ENCODE peak calls at places on chromosomes 13 and 19, in eight cellular contexts. B, H, K, D, L, V, J and T are unnamed samples.

GRCh38 chr19:30861896-30862295 is 487.3 kb downstream of the TSHZ3 start:
- DNase-seq in B (no peak), K (no peak), J (no peak), L (no peak), H (no peak), D (no peak), V (no peak), T (no peak)

GRCh38 chr13:108834193-108834592 is 204.8 kb downstream of the MYO16 start:
- DNase-seq in D (no peak), J (no peak), K (no peak), H (peak), V (no peak), B (no peak), L (no peak), T (no peak)

GRCh38 chr19:57056972-57057371 is 62.8 kb upstream of the USP29 start:
- DNase-seq in V (no peak), L (peak), D (peak), B (no peak), J (no peak), H (no peak), K (no peak), T (no peak)

GRCh38 chr19:28350037-28350436 is 862.9 kb downstream of the UQCRFS1 start:
- DNase-seq in V (no peak), K (no peak), J (no peak), D (no peak), B (no peak), H (no peak), L (no peak), T (no peak)

GRCh38 chr19:4374451-4375163 is 25.7 kb downstream of the SH3GL1 start:
- DNase-seq in B (no peak), V (no peak), L (peak), J (no peak), H (peak), D (peak), K (no peak), T (no peak)

GRCh38 chr13:25375727-25376358 is 4.1 kb downstream of the ATP8A2 start:
- DNase-seq in V (peak), K (peak), D (no peak), H (peak), B (peak), L (peak), J (peak), T (peak)

GRCh38 chr13:98174995-98175394 is 2.1 kb downstream of the RNF113B start:
- DNase-seq in J (no peak), L (no peak), K (no peak), B (no peak), H (no peak), V (no peak), D (no peak), T (no peak)

GRCh38 chr13:113726961-113727411 is 32.0 kb upstream of the TMEM255B start:
- DNase-seq in K (no peak), L (no peak), H (no peak), B (no peak), J (no peak), D (peak), V (no peak), T (no peak)

GRCh38 chr13:71360041-71360440 is 507.0 kb downstream of the DACH1 start:
- DNase-seq in B (no peak), K (no peak), V (no peak), J (no peak), D (no peak), H (no peak), L (no peak), T (no peak)